ENCODE peak calls at places on chromosomes 4 and X, in five cellular contexts. I is upper lobe of left lung, T is sigmoid colon, C is breast epithelium, Q is prostate gland. O is an unnamed sample.
A peak's percentile ranks its signal among the peaks of the same experiment; 100 is the strongest.

GRCh38 chr4:180190382-180190781 is 2052.8 kb upstream of the TENM3 start:
- DNase-seq in I (no peak), T (no peak), C (no peak), Q (no peak), O (no peak)

GRCh38 chr4:120830204-120830603 is 92.3 kb downstream of the PRDM5 start:
- DNase-seq in I (no peak), T (no peak), C (no peak), Q (no peak), O (no peak)

GRCh38 chrX:1398431-1399340 is 6.8 kb upstream of the SLC25A6 start:
- DNase-seq in I (no peak), T (peak; percentile 77), C (no peak), Q (no peak), O (no peak)

GRCh38 chr4:84966382-84967291 is at the start of gene WDFY3:
- DNase-seq in I (peak; percentile 91), T (peak; percentile 94), C (peak; percentile 82), Q (peak; percentile 86), O (peak; percentile 78)

GRCh38 chrX:154819771-154820341 is 14.6 kb upstream of the MPP1 start:
- DNase-seq in I (no peak), T (no peak), C (no peak), Q (no peak), O (no peak)

GRCh38 chrX:10254746-10255145 is 98.0 kb downstream of the CLCN4 start:
- DNase-seq in I (no peak), T (no peak), C (no peak), Q (peak; percentile 4), O (no peak)

GRCh38 chr4:90349632-90350031 is 222.4 kb downstream of the CCSER1 start:
- DNase-seq in I (no peak), T (no peak), C (no peak), Q (no peak), O (no peak)

GRCh38 chr4:65546882-65547281 is 123.4 kb downstream of the EPHA5 start:
- DNase-seq in I (no peak), T (no peak), C (no peak), Q (no peak), O (no peak)

GRCh38 chr4:86838141-86838540 is 11.0 kb downstream of the SLC10A6 start:
- DNase-seq in I (no peak), T (no peak), C (no peak), Q (no peak), O (no peak)

GRCh38 chrX:44261286-44261685 is 82.2 kb downstream of the EFHC2 start:
- DNase-seq in I (no peak), T (no peak), C (no peak), Q (no peak), O (no peak)

GRCh38 chr4:102869569-102870227 is 906 bp downstream of the CISD2 start:
- DNase-seq in I (no peak), T (no peak), C (no peak), Q (no peak), O (no peak)

GRCh38 chr4:146513548-146513947 is 8.2 kb downstream of the SLC10A7 start:
- DNase-seq in I (no peak), T (no peak), C (no peak), Q (no peak), O (no peak)

GRCh38 chr4:153207561-153207960 is 3.3 kb downstream of the TRIM2 start:
- DNase-seq in I (no peak), T (no peak), C (no peak), Q (no peak), O (peak; percentile 66)

GRCh38 chr4:154024097-154024496 is 235.2 kb upstream of the SFRP2 start:
- DNase-seq in I (no peak), T (no peak), C (no peak), Q (no peak), O (no peak)

GRCh38 chr4:151979835-151980234 is 219.0 kb upstream of the GATB start:
- DNase-seq in I (no peak), T (no peak), C (no peak), Q (no peak), O (no peak)

GRCh38 chr4:41865306-41865980 is 69.8 kb upstream of the TMEM33 start:
- DNase-seq in I (peak; percentile 51), T (no peak), C (no peak), Q (no peak), O (no peak)

GRCh38 chr4:145299380-145300076 is 119.1 kb upstream of the OTUD4 start:
- DNase-seq in I (no peak), T (no peak), C (no peak), Q (no peak), O (no peak)

DNA sequence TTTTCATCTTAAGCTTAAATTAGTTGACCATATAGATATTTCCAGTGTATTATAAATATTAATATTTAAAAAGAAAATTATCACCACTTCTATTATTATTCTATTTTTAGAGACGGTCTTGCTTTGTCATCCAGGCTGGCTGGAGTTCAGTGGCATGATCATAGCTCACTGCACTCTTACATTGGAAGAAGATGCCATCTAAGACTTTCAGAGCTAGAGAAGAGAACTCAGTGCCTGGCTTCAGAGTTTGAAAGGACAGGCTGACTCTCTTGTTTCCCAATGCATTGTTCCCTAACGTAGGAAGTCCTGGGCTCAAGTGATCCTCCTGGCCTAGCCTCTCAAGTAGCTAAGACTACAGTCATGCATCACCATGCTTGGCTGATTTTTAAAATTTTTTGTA is 75.9 kb downstream of the FIP1L1 start:
- DNase-seq in I (no peak), T (no peak), C (no peak), Q (no peak), O (no peak)
- H3K36me3 ChIP-seq in I (peaks cover 14% of the 10 kb centered on the region), T (peaks cover 44% of the 10 kb centered on the region), C (no peaks in the 10 kb centered on the region), Q (no peaks in the 10 kb centered on the region), O (peaks cover 56% of the 10 kb centered on the region)

GRCh38 chrX:103256651-103257050 is 1.7 kb upstream of the TCEAL8 start:
- DNase-seq in I (no peak), T (no peak), C (no peak), Q (no peak), O (no peak)
- TF ChIP-seq POLR2A in I (no peak), T (no peak), C (no peak), Q (no peak), O (no peak)

DNA sequence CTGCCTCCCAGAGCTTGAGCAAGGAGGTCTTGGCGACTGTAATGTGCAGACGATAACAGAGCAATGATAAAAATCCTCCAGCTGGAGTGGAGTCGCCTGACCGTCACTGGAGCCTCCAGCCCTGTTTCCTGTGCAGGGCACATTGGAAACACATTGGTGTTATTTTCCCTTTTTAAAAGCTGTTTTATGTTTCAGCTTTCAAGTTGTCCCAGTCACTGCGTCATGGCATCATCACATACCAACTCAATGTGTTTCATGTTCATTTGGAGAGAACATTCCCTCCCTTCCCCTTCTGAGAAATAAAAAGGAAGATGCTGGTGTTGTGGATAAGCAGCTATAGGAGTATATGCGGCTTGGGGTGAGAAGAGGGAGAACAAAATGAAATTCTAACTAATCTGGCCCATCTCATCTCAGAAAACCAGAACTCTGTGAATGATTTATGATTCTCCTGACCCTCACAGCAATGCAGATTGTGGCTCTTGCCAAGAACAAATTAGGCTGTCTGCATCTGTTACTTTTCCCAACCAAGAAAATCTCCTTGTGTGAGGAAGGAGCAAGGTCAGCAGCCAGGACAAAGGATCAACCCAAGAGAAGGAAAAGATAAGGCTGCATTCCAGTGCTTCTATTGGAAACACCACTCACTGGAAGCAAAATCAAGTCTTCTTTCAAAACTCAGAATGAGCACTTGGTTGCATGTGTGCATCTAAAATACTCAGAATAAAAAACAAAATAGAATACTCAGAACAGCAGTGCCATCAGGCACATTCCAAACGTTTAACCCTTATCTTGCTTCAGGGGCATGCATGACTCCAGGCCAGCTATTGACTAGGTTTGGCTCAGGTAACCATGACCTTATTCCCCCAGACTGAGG is 134.4 kb downstream of the RASL11B start:
- DNase-seq in I (no peak), T (peak; percentile 75), C (no peak), Q (no peak), O (no peak)
- TF ChIP-seq POLR2AphosphoS5 in I (peak; percentile 49), T (peak; percentile 62), C (no peak), Q (no peak), O (peak; percentile 59)

GRCh38 chrX:120768681-120769080 is 107.0 kb downstream of the CT47B1 start:
- DNase-seq in I (no peak), T (no peak), C (no peak), Q (no peak), O (no peak)

GRCh38 chrX:120763269-120763668 is 112.4 kb downstream of the CT47B1 start:
- DNase-seq in I (no peak), T (no peak), C (no peak), Q (no peak), O (no peak)

GRCh38 chrX:120769576-120770341 is 105.9 kb downstream of the CT47B1 start:
- DNase-seq in I (no peak), T (no peak), C (no peak), Q (peak; percentile 6), O (no peak)

GRCh38 chrX:120773801-120774200 is 101.9 kb downstream of the CT47B1 start:
- DNase-seq in I (no peak), T (no peak), C (no peak), Q (no peak), O (no peak)

DNA sequence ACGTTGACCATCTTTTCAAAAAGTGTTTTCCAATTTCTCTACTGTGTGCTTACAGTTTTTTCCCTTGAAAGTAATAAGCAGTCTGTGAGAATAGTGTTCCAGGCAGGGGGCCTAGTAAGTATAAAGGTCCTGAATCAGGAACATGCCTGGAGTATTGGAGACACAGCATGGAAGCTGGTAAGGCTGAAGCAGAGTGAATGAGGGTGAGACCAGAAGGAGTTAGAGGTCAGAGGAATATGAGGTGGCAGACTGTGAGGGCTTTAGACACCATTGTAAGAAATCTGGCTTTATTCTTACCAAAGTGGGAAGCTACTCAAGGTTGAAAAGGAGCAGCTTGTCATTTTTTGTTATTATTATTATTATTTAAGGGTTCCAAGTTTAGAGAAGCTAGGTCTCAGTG is 107.4 kb downstream of the CT47B1 start:
- DNase-seq in I (no peak), T (no peak), C (no peak), Q (no peak), O (no peak)
- H3K36me3 ChIP-seq in I (no peaks in the 10 kb centered on the region), T (no peaks in the 10 kb centered on the region), C (no peaks in the 10 kb centered on the region), Q (no peaks in the 10 kb centered on the region), O (no peaks in the 10 kb centered on the region)

GRCh38 chrX:156002517-156002916 is 5.0 kb downstream of the IL9R start:
- DNase-seq in I (no peak), T (no peak), C (no peak), Q (no peak), O (no peak)

GRCh38 chrX:156000361-156000926 is 2.9 kb downstream of the IL9R start:
- DNase-seq in I (no peak), T (no peak), C (no peak), Q (no peak), O (no peak)

GRCh38 chrX:156001667-156002021 is 4.1 kb downstream of the IL9R start:
- DNase-seq in I (no peak), T (no peak), C (no peak), Q (no peak), O (no peak)

GRCh38 chrX:155998761-155999510 is 1.4 kb downstream of the IL9R start:
- DNase-seq in I (no peak), T (no peak), C (no peak), Q (no peak), O (no peak)

GRCh38 chrX:156001001-156001666 is 3.6 kb downstream of the IL9R start:
- DNase-seq in I (no peak), T (no peak), C (no peak), Q (no peak), O (no peak)
- TF ChIP-seq POLR2A in I (no peak), T (no peak), C (no peak), Q (no peak), O (no peak)

GRCh38 chr4:83389756-83390505 is 55.3 kb upstream of the HPSE start:
- DNase-seq in I (no peak), T (no peak), C (no peak), Q (no peak), O (no peak)
- TF ChIP-seq POLR2AphosphoS5 in I (no peak), T (no peak), C (no peak), Q (no peak), O (no peak)